ENCODE peak calls at places on chromosomes 7 and 10, in four cellular contexts. Z, C, E and A are unnamed samples.

GRCh38 chr10:36462194-36462593 is 663.2 kb upstream of the ANKRD30A start:
- DNase-seq in Z (no peak), E (no peak), C (no peak), A (peak; percentile 82)

GRCh38 chr10:485776-486572 is 203.5 kb downstream of the DIP2C start:
- DNase-seq in E (peak; percentile 70), C (peak; percentile 51), Z (no peak), A (peak; percentile 52)

GRCh38 chr10:73773152-73773879 is 8.5 kb upstream of the CHCHD1 start:
- DNase-seq in E (no peak), C (no peak), Z (peak; percentile 34), A (no peak)

GRCh38 chr7:114128880-114129279 is 210.1 kb upstream of the PPP1R3A start:
- DNase-seq in C (no peak), Z (no peak), E (no peak), A (no peak)

GRCh38 chr10:86661161-86662025 is 6.9 kb upstream of the LDB3 start:
- DNase-seq in C (no peak), Z (no peak), E (peak; percentile 72), A (peak; percentile 66)

GRCh38 chr7:139360210-139360947 is 685 bp downstream of the LUC7L2 start:
- DNase-seq in Z (peak; percentile 98), C (peak; percentile 97), E (peak; percentile 97), A (peak; percentile 88)

GRCh38 chr7:158252081-158252836 is 335.4 kb downstream of the PTPRN2 start:
- DNase-seq in E (peak; percentile 54), C (no peak), Z (peak; percentile 72), A (no peak)

GRCh38 chr7:98810166-98810802 is 59.5 kb downstream of the TMEM130 start:
- DNase-seq in E (peak; percentile 77), C (no peak), Z (no peak), A (no peak)

GRCh38 chr10:69057951-69058297 is 30.0 kb upstream of the SRGN start:
- DNase-seq in C (no peak), E (no peak), Z (no peak), A (peak; percentile 72)

GRCh38 chr10:56679578-56679977 is 318.5 kb upstream of the ZWINT start:
- DNase-seq in E (no peak), Z (no peak), C (no peak), A (no peak)

GRCh38 chr7:77455334-77455733 is 39.2 kb upstream of the GSAP start:
- DNase-seq in Z (peak; percentile 56), E (no peak), C (no peak), A (peak; percentile 89)

GRCh38 chr10:6148908-6149307 is 53.8 kb upstream of the PFKFB3 start:
- DNase-seq in E (no peak), Z (no peak), C (no peak), A (no peak)

GRCh38 chr10:1378473-1378872 is 322.3 kb downstream of the WDR37 start:
- DNase-seq in C (no peak), E (peak; percentile 8), Z (no peak), A (no peak)

GRCh38 chr7:21104124-21104500 is 317.4 kb upstream of the SP8 start:
- DNase-seq in C (no peak), Z (no peak), E (no peak), A (no peak)